ENCODE peak calls at places on chromosomes 6 and 20, in seven cellular contexts. A is lower leg skin, U is testis, C is heart left ventricle, X is body of pancreas, K is suprapubic skin, Y is uterus. M is an unnamed sample.

GRCh38 chr6:73955800-73956199 is 259.8 kb downstream of the CD109 start:
- DNase-seq in U (no peak), Y (no peak), C (no peak), K (no peak), X (no peak), A (no peak), M (no peak)

GRCh38 chr6:21738180-21739094 is 144.9 kb downstream of the SOX4 start:
- DNase-seq in X (no peak), U (no peak), A (no peak), Y (no peak), K (no peak), C (no peak), M (peak)

GRCh38 chr6:120869397-120869796 is 464.9 kb downstream of the TBC1D32 start:
- DNase-seq in Y (no peak), C (no peak), A (no peak), U (no peak), K (no peak), X (no peak), M (no peak)

GRCh38 chr20:6044102-6044501 is 9.8 kb downstream of the LRRN4 start:
- DNase-seq in Y (no peak), U (no peak), X (no peak), K (no peak), C (no peak), A (no peak), M (peak)

GRCh38 chr20:35491823-35492222 is 36.4 kb downstream of the CEP250 start:
- DNase-seq in C (no peak), X (no peak), K (no peak), A (no peak), U (no peak), Y (no peak), M (no peak)

GRCh38 chr20:48006036-48006833 is 221.0 kb upstream of the SULF2 start:
- DNase-seq in C (no peak), X (no peak), A (peak), K (no peak), U (no peak), Y (no peak), M (no peak)

GRCh38 chr6:14202947-14203346 is 85.4 kb downstream of the CD83 start:
- DNase-seq in U (no peak), A (no peak), C (no peak), X (no peak), Y (no peak), K (no peak), M (no peak)

GRCh38 chr6:145155411-145155810 is 579.9 kb downstream of the EPM2A start:
- DNase-seq in Y (no peak), C (no peak), A (no peak), K (no peak), U (no peak), X (no peak), M (no peak)

GRCh38 chr20:46558511-46558959 is 8.1 kb upstream of the OCSTAMP start:
- DNase-seq in K (no peak), C (no peak), U (peak), X (peak), Y (peak), A (no peak), M (peak)

GRCh38 chr6:27650620-27651370 is 177.9 kb upstream of the ZNF184 start:
- DNase-seq in K (no peak), Y (no peak), C (no peak), X (peak), A (no peak), U (no peak), M (no peak)

GRCh38 chr6:5681480-5681879 is 325.2 kb downstream of the NRN1 start:
- DNase-seq in K (no peak), Y (no peak), X (no peak), C (no peak), A (no peak), U (no peak), M (no peak)

GRCh38 chr6:2767327-2767985 is 2.3 kb downstream of the WRNIP1 start:
- DNase-seq in A (no peak), U (no peak), K (no peak), Y (no peak), C (no peak), X (no peak), M (no peak)

GRCh38 chr6:18226451-18226850 is 37.9 kb downstream of the DEK start:
- DNase-seq in Y (no peak), X (no peak), A (no peak), K (no peak), U (no peak), C (no peak), M (no peak)

GRCh38 chr6:109772961-109773431 is 81.9 kb downstream of the FIG4 start:
- DNase-seq in K (no peak), U (no peak), X (peak), Y (no peak), C (peak), A (no peak), M (no peak)

GRCh38 chr6:3090013-3090412 is 21.7 kb downstream of the RIPK1 start:
- DNase-seq in Y (no peak), X (no peak), K (no peak), A (no peak), C (peak), U (no peak), M (no peak)

GRCh38 chr20:2299301-2299700 is 3.5 kb downstream of the TGM3 start:
- DNase-seq in A (peak), K (peak), U (peak), C (peak), Y (no peak), X (peak), M (peak)

GRCh38 chr6:14984454-14984853 is 261.4 kb upstream of the JARID2 start:
- DNase-seq in C (no peak), A (no peak), Y (no peak), U (peak), X (peak), K (no peak), M (peak)

GRCh38 chr6:107576852-107577251 is 86.9 kb downstream of the SOBP start:
- DNase-seq in Y (no peak), U (no peak), X (no peak), C (no peak), K (no peak), A (no peak), M (peak)

GRCh38 chr20:45041464-45042337 is 59.2 kb downstream of the KCNS1 start:
- DNase-seq in U (no peak), Y (no peak), A (no peak), X (peak), K (no peak), C (no peak), M (peak)

GRCh38 chr20:31693987-31694661 is 28.5 kb downstream of the BCL2L1 start:
- DNase-seq in K (no peak), A (no peak), X (no peak), U (no peak), Y (no peak), C (no peak), M (no peak)

GRCh38 chr6:41723178-41723935 is 12.1 kb downstream of the TFEB start:
- DNase-seq in K (peak), U (peak), C (peak), Y (peak), A (peak), X (peak), M (peak)

GRCh38 chr20:36315545-36316351 is 9.6 kb downstream of the DLGAP4 start:
- DNase-seq in C (no peak), U (no peak), A (peak), X (no peak), Y (no peak), K (peak), M (no peak)

GRCh38 chr20:32050324-32050723 is 1.7 kb upstream of the HCK start:
- DNase-seq in Y (no peak), X (no peak), A (peak), C (no peak), U (no peak), K (no peak), M (no peak)

GRCh38 chr6:112348891-112349736 is 2.0 kb downstream of the RFPL4B start:
- DNase-seq in K (no peak), C (no peak), Y (no peak), A (no peak), X (no peak), U (no peak), M (no peak)

GRCh38 chr6:6546318-6547110 is 42.0 kb upstream of the LY86 start:
- DNase-seq in C (peak), Y (peak), X (peak), U (peak), A (no peak), K (no peak), M (peak)

GRCh38 chr6:35686441-35686840 is 2.3 kb downstream of the FKBP5 start:
- DNase-seq in C (no peak), X (no peak), K (no peak), U (no peak), Y (no peak), A (no peak), M (no peak)
- TF ChIP-seq POLR2A in C (no peak), X (no peak), K (no peak), U (no peak), Y (no peak), A (no peak), M (no peak)

DNA sequence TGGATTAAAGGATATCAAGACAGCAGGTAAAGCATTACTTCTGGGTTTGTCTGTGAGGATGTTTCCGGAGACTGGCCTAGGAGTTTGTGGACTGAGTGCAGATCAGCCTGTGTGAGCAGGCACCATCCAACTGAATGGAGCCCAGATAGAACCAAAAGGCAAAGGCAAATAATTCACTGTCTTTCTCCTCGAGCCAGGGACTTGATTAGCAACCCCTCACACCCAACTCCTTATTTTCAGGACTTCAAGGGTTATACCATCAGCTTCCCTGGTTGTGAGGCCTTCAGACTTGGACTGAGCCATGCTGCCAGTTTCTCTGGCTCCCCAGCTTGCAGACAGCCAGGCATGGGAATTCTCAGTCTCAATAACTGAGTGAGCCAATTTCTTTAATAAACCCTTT is 19.3 kb downstream of the PSMB1 start:
- DNase-seq in A (no peak), C (no peak), K (no peak), U (no peak), X (no peak), Y (no peak), M (no peak)
- TF ChIP-seq POLR2A in A (no peak), C (no peak), K (no peak), U (no peak), X (no peak), Y (no peak), M (no peak)

GRCh38 chr6:137097526-137097925 is 52.8 kb upstream of the IL20RA start:
- DNase-seq in C (no peak), K (no peak), X (no peak), A (no peak), U (no peak), Y (no peak), M (no peak)

GRCh38 chr6:137095093-137095492 is 50.3 kb upstream of the IL20RA start:
- DNase-seq in A (no peak), Y (no peak), K (no peak), C (no peak), X (no peak), U (no peak), M (no peak)

GRCh38 chr6:137097057-137097456 is 52.3 kb upstream of the IL20RA start:
- DNase-seq in X (no peak), C (no peak), Y (no peak), A (no peak), K (no peak), U (no peak), M (no peak)

GRCh38 chr6:137094411-137095008 is 49.7 kb upstream of the IL20RA start:
- DNase-seq in X (peak), A (peak), C (peak), Y (peak), U (peak), K (no peak), M (peak)

DNA sequence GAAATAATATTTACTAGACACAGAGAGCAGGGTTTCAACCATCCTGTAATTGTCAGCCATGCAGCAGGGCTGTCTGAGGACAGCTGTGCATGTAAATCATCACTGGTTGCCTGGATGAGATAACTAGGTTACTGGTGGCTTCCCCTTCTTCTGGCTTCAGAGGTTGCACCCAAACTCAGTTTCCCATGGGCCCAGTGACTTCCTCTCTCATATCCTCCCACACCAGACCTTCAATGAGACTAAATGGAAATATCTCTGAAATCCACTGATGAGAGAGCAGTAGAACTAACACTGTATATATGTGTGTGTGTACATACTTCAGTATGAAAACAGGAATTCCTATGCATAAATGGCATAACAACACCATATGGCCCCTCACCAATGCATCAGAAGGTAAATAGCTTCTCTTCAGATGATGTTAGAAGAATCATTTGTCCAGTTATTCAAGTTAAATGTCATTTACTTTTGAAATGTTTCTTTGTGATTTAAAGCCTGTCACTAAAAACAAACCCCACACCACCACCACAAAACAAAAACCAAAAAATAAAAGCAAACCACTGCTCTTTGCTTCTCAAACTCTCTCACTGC is 51.0 kb upstream of the IL20RA start:
- DNase-seq in Y (no peak), U (no peak), A (no peak), K (no peak), C (no peak), X (no peak), M (no peak)
- TF ChIP-seq POLR2A in Y (no peak), U (no peak), A (no peak), K (no peak), C (no peak), X (no peak), M (no peak)

GRCh38 chr20:53399592-53400335 is 193.9 kb downstream of the ZNF217 start:
- DNase-seq in A (no peak), C (no peak), X (peak), K (no peak), U (no peak), Y (no peak), M (no peak)

GRCh38 chr20:53390780-53391179 is 202.9 kb downstream of the ZNF217 start:
- DNase-seq in K (no peak), C (no peak), U (no peak), X (no peak), A (no peak), Y (no peak), M (no peak)

GRCh38 chr20:53399131-53399530 is 194.5 kb downstream of the ZNF217 start:
- DNase-seq in A (no peak), K (no peak), X (no peak), Y (no peak), U (no peak), C (no peak), M (no peak)

GRCh38 chr20:53394433-53394832 is 199.2 kb downstream of the ZNF217 start:
- DNase-seq in C (no peak), Y (no peak), X (peak), K (no peak), U (no peak), A (no peak), M (no peak)

GRCh38 chr20:53395188-53395923 is 198.3 kb downstream of the ZNF217 start:
- DNase-seq in C (no peak), Y (no peak), K (no peak), X (no peak), A (no peak), U (no peak), M (no peak)
- TF ChIP-seq POLR2A in C (no peak), Y (no peak), K (no peak), X (no peak), A (no peak), U (no peak), M (no peak)

DNA sequence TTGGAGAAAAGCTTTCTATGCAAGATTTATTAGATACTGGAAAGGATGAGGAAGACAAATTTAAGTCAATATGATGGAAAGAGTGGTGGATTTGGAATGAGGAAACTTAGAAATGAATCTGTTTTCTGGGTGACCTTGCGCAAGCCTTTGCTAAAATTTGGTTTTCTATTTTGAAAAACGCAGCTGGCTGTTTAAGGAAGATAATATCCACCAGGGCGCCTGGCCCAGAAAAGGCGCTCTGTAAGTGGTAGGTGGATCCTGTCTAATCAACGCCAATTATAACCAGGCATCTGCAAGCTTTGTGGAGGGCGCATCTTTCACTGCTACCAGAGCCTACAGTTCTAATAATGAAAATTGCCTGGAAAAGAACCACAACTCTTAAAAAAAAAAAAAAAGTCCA is 398 bp upstream of the SPATS1 start:
- DNase-seq in C (peak), A (no peak), K (no peak), Y (no peak), X (peak), U (peak), M (no peak)
- TF ChIP-seq POLR2A in C (no peak), A (no peak), K (no peak), Y (no peak), X (no peak), U (no peak), M (no peak)

GRCh38 chr20:5033566-5033965 is 32.3 kb upstream of the SLC23A2 start:
- DNase-seq in Y (no peak), K (no peak), U (no peak), C (no peak), A (no peak), X (no peak), M (no peak)
- TF ChIP-seq POLR2A in Y (no peak), K (no peak), U (no peak), C (no peak), A (no peak), X (no peak), M (no peak)

GRCh38 chr6:140636698-140637402 is 1262.4 kb upstream of the CITED2 start:
- DNase-seq in A (no peak), U (no peak), Y (no peak), K (no peak), C (no peak), X (peak), M (no peak)

GRCh38 chr6:140641412-140641811 is 1267.0 kb upstream of the CITED2 start:
- DNase-seq in C (no peak), X (no peak), Y (no peak), K (no peak), A (no peak), U (no peak), M (no peak)

GRCh38 chr6:140636237-140636636 is 1261.8 kb upstream of the CITED2 start:
- DNase-seq in K (no peak), A (no peak), C (no peak), U (no peak), X (no peak), Y (no peak), M (no peak)
- TF ChIP-seq POLR2A in K (no peak), A (no peak), C (no peak), U (no peak), X (no peak), Y (no peak), M (no peak)

GRCh38 chr6:34247481-34248197 is 1.2 kb downstream of the SMIM29 start:
- DNase-seq in A (no peak), X (no peak), Y (peak), U (no peak), C (no peak), K (no peak), M (no peak)

GRCh38 chr6:34248198-34248726 is 544 bp downstream of the SMIM29 start:
- DNase-seq in K (no peak), Y (peak), X (peak), C (peak), A (peak), U (peak), M (peak)

GRCh38 chr6:34246563-34247391 is 2.0 kb downstream of the SMIM29 start:
- DNase-seq in A (no peak), C (peak), U (no peak), Y (no peak), X (no peak), K (no peak), M (no peak)

GRCh38 chr6:34249469-34250370 is 914 bp upstream of the SMIM29 start:
- DNase-seq in X (no peak), C (no peak), U (no peak), A (no peak), Y (no peak), K (no peak), M (no peak)

GRCh38 chr6:34248727-34249468 is at the start of gene SMIM29:
- DNase-seq in U (peak), X (peak), A (peak), C (peak), K (peak), Y (peak), M (peak)
- TF ChIP-seq POLR2A in U (no peak), X (peak), A (no peak), C (peak), K (peak), Y (peak), M (peak)

GRCh38 chr20:50460608-50461268 is 49.4 kb upstream of the PTPN1 start:
- DNase-seq in Y (peak), C (peak), K (peak), U (peak), X (peak), A (peak), M (peak)
- TF ChIP-seq POLR2A in Y (no peak), C (no peak), K (no peak), U (no peak), X (no peak), A (no peak), M (no peak)

GRCh38 chr6:45854343-45854742 is 161.3 kb downstream of the CLIC5 start:
- DNase-seq in U (no peak), Y (no peak), K (no peak), X (no peak), C (no peak), A (no peak), M (no peak)
- TF ChIP-seq POLR2A in U (no peak), Y (no peak), K (no peak), X (no peak), C (no peak), A (no peak), M (no peak)